ENCODE peak calls at places on chromosomes 13 and 19, in seven cellular contexts. K is AG04450; F is A549; R is adrenal gland; M is cardiac muscle cell; G is CD8-positive, alpha-beta memory T cell; B is PC-3. A is an unnamed sample.

GRCh38 chr13:67122251-67122650 is 107.9 kb downstream of the PCDH9 start:
- DNase-seq in G (no peak), B (no peak), M (no peak), R (no peak), F (no peak), K (no peak), A (no peak)

GRCh38 chr19:53877361-53877766 is 4.6 kb upstream of the PRKCG start:
- DNase-seq in F (no peak), B (no peak), G (no peak), M (no peak), K (no peak), R (no peak), A (no peak)

GRCh38 chr19:39264306-39265290 is 3.6 kb upstream of the IFNL2 start:
- DNase-seq in K (no peak), B (no peak), F (no peak), G (peak), R (no peak), M (peak), A (no peak)

GRCh38 chr13:105432408-105432807 is 1103.1 kb downstream of the EFNB2 start:
- DNase-seq in M (no peak), F (no peak), K (no peak), R (no peak), G (no peak), B (no peak), A (no peak)

GRCh38 chr13:33514362-33514761 is 228.8 kb upstream of the STARD13 start:
- DNase-seq in K (no peak), F (no peak), B (peak), M (no peak), R (no peak), G (no peak), A (no peak)

GRCh38 chr13:30803791-30804190 is 68.4 kb downstream of the ALOX5AP start:
- DNase-seq in K (no peak), F (no peak), B (no peak), M (no peak), R (no peak), G (no peak), A (no peak)

GRCh38 chr13:30734434-30734833 is 909 bp upstream of the ALOX5AP start:
- DNase-seq in R (no peak), G (no peak), F (no peak), K (peak), B (peak), M (no peak), A (no peak)

GRCh38 chr19:6800991-6801396 is 28.5 kb downstream of the VAV1 start:
- DNase-seq in B (peak), F (peak), G (no peak), K (no peak), R (no peak), M (no peak), A (no peak)

GRCh38 chr13:70162141-70162540 is 53.9 kb upstream of the KLHL1 start:
- DNase-seq in G (no peak), M (peak), B (no peak), R (no peak), F (no peak), K (no peak), A (no peak)

GRCh38 chr19:19256072-19256969 is 16.8 kb downstream of the TM6SF2 start:
- DNase-seq in B (no peak), F (no peak), R (no peak), K (no peak), M (no peak), G (no peak), A (no peak)

GRCh38 chr13:81148822-81149221 is 807.9 kb upstream of the SPRY2 start:
- DNase-seq in F (no peak), M (no peak), R (no peak), K (no peak), G (no peak), B (no peak), A (no peak)

GRCh38 chr13:71661921-71662320 is 205.1 kb downstream of the DACH1 start:
- DNase-seq in M (no peak), R (no peak), G (no peak), F (no peak), B (peak), K (no peak), A (no peak)

GRCh38 chr19:48575931-48576622 is 24.1 kb downstream of the SULT2B1 start:
- DNase-seq in G (no peak), M (no peak), K (no peak), B (no peak), R (no peak), F (no peak), A (no peak)

GRCh38 chr19:39237200-39238184 is 7.3 kb downstream of the IFNL3 start:
- DNase-seq in R (no peak), M (peak), G (peak), B (peak), F (no peak), K (no peak), A (no peak)

GRCh38 chr19:19348266-19348665 is 27.6 kb downstream of the MAU2 start:
- DNase-seq in R (no peak), F (no peak), B (no peak), G (no peak), K (no peak), M (no peak), A (no peak)

GRCh38 chr19:35076657-35077056 is 35.1 kb downstream of the HPN start:
- DNase-seq in M (no peak), F (no peak), K (no peak), B (no peak), R (no peak), G (no peak), A (no peak)

GRCh38 chr19:5079410-5079774 is 110.5 kb downstream of the KDM4B start:
- DNase-seq in K (no peak), G (no peak), M (no peak), B (no peak), R (no peak), F (no peak), A (no peak)

GRCh38 chr13:49997935-49998334 is 1.1 kb downstream of the TRIM13 start:
- DNase-seq in K (no peak), B (peak), M (no peak), G (no peak), F (no peak), R (no peak), A (no peak)

GRCh38 chr19:3881272-3882040 is 971 bp downstream of the ATCAY start:
- DNase-seq in F (no peak), R (no peak), K (no peak), G (no peak), B (no peak), M (no peak), A (no peak)

GRCh38 chr13:37306778-37307544 is 201.5 kb upstream of the CSNK1A1L start:
- DNase-seq in B (peak), R (no peak), K (peak), G (no peak), M (no peak), F (no peak), A (no peak)
- H3K27ac ChIP-seq in B (no peak), R (no peak), K (peak), G (no peak), M (no peak), F (no peak), A (no peak)

GRCh38 chr13:25377244-25377962 is 5.6 kb downstream of the ATP8A2 start:
- DNase-seq in B (no peak), M (peak), K (no peak), R (no peak), G (no peak), F (no peak), A (no peak)

GRCh38 chr13:25371608-25372274 is at the start of gene ATP8A2:
- DNase-seq in R (peak), G (no peak), K (no peak), M (peak), F (no peak), B (no peak), A (no peak)

GRCh38 chr13:25371158-25371557 is 616 bp upstream of the ATP8A2 start:
- DNase-seq in K (no peak), R (no peak), F (no peak), M (no peak), G (no peak), B (no peak), A (no peak)

GRCh38 chr13:25375727-25376358 is 4.1 kb downstream of the ATP8A2 start:
- DNase-seq in B (peak), M (peak), F (peak), G (peak), K (peak), R (peak), A (no peak)

GRCh38 chr13:25372275-25373081 is 704 bp downstream of the ATP8A2 start:
- DNase-seq in B (no peak), R (peak), K (no peak), G (no peak), F (no peak), M (peak), A (no peak)
- H3K27ac ChIP-seq in B (no peak), R (peak), K (no peak), G (no peak), F (no peak), M (no peak), A (no peak)

DNA sequence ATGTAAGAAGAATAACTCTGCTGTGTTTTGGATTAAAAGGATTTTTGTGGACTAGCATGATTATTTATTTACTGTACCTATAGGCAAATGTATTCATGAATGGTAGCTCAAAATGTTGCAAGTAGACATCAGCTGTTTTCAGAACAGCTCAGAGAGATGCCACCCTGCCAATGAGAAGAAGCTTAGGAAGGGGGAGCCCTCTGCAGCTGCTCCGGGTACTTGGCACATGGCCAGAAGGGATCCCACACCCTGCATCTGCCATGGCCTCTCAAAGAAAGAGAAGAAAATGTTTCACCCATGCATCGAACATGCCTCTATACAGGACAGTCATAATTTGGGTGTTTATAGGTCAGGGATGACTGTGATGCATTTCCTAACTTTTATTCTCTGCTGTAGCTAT is 30.5 kb upstream of the MBNL2 start:
- DNase-seq in K (no peak), M (no peak), F (no peak), G (no peak), R (no peak), B (no peak), A (no peak)
- H3K27ac ChIP-seq in K (no peak), M (no peak), F (no peak), G (no peak), R (no peak), B (no peak), A (peak)

DNA sequence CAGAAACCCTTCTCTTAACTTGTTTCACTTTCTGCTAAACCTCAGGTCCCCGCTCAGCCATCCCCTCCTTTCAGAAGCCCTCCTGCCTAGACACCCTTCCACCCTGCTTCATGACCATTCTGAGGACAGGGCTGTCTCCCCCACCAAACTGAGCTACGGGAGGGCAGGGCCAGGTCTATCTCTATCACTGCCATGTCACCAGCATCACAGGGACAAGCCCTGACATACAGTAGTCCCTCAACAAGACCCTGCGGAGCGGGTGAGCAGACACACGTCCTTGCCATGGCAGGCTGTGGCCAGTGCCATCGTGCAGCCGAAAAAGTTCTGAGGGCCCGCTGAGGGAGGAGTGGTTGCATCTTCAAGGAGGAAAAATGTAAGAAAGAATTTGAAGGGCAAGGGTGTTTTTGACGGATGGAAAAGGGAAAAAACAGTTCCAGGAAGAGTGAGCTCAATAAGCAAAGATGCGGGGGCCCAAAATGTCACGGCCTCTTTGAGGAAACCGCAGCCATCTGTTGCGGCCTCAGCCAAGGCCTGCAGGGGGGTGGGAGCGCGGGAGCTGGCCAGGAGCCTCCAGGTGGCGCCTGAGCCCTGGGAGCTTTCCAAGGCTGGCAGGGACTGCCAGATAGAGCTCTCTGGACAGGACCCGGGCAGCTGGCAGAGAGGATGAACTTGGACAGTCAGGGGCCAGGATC is 8.1 kb downstream of the PTGIR start:
- DNase-seq in K (no peak), M (peak), B (peak), R (peak), F (peak), G (peak), A (no peak)
- H3K27ac ChIP-seq in K (peak), M (no peak), B (no peak), R (peak), F (no peak), G (no peak), A (peak)

GRCh38 chr19:14550201-14550754 is 20.9 kb downstream of the TECR start:
- DNase-seq in R (peak), F (no peak), G (no peak), K (no peak), B (peak), M (no peak), A (no peak)
- H3K27ac ChIP-seq in R (peak), F (no peak), G (peak), K (no peak), B (peak), M (no peak), A (no peak)

GRCh38 chr19:13623686-13624405 is 117.6 kb upstream of the CACNA1A start:
- DNase-seq in M (no peak), K (no peak), B (no peak), G (no peak), R (no peak), F (no peak), A (no peak)

GRCh38 chr19:13621413-13621812 is 115.1 kb upstream of the CACNA1A start:
- DNase-seq in M (no peak), G (no peak), R (peak), F (no peak), B (peak), K (peak), A (no peak)

GRCh38 chr19:13622727-13623126 is 116.4 kb upstream of the CACNA1A start:
- DNase-seq in R (no peak), B (no peak), G (no peak), M (peak), K (no peak), F (no peak), A (no peak)

GRCh38 chr19:13615890-13616289 is 109.6 kb upstream of the CACNA1A start:
- DNase-seq in R (no peak), G (no peak), F (no peak), M (no peak), K (no peak), B (no peak), A (no peak)

DNA sequence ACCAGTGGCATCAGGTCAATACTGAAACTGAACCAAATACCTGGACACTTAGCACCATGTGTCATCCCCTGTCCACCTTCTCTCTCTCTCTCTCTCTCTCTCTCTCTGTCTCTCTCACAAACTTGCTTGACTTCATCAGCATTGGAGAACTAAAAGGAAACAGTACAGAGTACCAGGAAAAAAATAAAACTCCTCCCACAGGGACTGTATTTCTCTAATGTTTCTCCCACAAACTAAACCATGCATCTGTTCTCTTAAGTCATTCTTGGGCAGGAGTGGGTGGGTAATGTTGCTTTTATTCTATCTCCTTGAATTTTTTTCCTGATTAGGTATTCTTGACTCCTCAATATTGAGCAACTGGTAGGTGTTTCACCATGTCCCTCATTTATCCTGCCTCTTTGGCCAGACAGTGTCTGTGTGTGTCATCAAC is 112.9 kb upstream of the CACNA1A start:
- DNase-seq in F (no peak), R (no peak), K (no peak), G (no peak), M (no peak), B (no peak), A (no peak)
- H3K27ac ChIP-seq in F (no peak), R (no peak), K (peak), G (no peak), M (no peak), B (no peak), A (no peak)

GRCh38 chr13:99258946-99259345 is 767 bp upstream of the GPR18 start:
- DNase-seq in R (no peak), G (no peak), K (no peak), F (no peak), M (no peak), B (no peak), A (no peak)

GRCh38 chr13:99260216-99260615 is 2.0 kb upstream of the GPR18 start:
- DNase-seq in B (no peak), G (no peak), R (no peak), K (no peak), M (no peak), F (no peak), A (no peak)

GRCh38 chr13:99257291-99257690 is 888 bp downstream of the GPR18 start:
- DNase-seq in B (no peak), G (no peak), R (no peak), M (no peak), K (no peak), F (no peak), A (no peak)

GRCh38 chr13:99256709-99257108 is 1.5 kb downstream of the GPR18 start:
- DNase-seq in R (no peak), M (no peak), G (no peak), B (no peak), K (no peak), F (no peak), A (no peak)

DNA sequence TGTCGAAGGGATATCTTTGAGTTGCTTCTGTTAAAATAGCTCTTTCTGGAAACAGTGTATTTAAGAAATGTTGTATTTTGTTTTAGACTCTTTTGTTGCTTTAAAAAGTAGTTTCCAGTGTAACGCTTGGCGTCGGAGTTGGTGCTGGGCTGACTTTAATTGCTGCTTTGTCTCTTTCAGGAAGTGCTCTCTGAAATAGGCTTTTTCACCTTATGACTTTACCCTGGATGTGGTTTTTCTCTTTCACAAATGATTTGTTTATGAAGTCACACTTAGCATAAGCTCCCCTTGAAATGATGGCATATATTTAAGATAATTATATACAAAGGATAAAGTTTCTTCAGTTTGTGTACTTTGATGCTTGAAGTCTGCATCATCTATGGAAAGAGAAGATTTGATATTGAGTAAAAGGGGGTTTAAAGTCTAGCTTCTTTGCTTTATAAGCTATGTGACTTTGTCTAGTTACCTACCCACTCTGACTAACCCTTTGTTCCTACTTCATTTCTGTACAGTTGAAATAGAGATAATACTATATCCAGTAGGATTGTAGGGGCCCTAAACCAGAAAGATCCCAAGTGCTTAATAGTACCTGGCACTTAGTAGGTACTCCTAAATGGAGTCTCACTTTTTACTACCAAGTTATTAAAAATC is at the start of gene GPR18:
- DNase-seq in R (no peak), B (no peak), G (peak), F (no peak), K (no peak), M (no peak), A (no peak)
- H3K27ac ChIP-seq in R (no peak), B (no peak), G (peak), F (no peak), K (no peak), M (no peak), A (peak)

GRCh38 chr19:1132625-1133383 is 29.0 kb downstream of the GPX4 start:
- DNase-seq in M (no peak), G (peak), R (peak), B (no peak), K (no peak), F (no peak), A (no peak)
- H3K27ac ChIP-seq in M (peak), G (peak), R (peak), B (no peak), K (peak), F (peak), A (peak)

DNA sequence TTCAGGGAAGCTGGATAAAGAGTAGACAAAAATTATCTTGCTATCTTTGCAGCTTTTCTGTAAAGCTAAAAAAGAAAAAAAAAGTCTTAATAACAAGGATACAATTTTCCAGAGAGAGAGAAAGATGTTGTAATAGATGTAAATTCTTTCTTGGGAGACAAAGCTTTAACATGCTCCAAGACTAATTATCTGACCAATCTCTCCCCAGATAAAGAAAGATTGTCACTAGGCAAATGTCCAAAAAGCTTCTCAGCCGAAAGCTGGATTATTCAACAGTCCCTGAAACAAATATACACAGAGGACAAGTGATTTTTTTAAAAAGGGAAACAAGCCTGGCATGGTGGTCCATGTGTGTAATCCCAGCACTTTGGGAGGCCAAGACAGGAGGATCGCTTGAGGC is 19.3 kb downstream of the SYDE1 start:
- DNase-seq in F (no peak), B (no peak), G (no peak), R (no peak), M (no peak), K (no peak), A (no peak)
- H3K27ac ChIP-seq in F (no peak), B (no peak), G (no peak), R (peak), M (peak), K (no peak), A (no peak)

A was measured in tibial nerve.